ENCODE peak calls at places on chromosomes 7 and 10, in nine cellular contexts. J, K, U, N, X, A, I, W and G are unnamed samples.

GRCh38 chr10:52387744-52388143 is 73.7 kb downstream of the DKK1 start:
- DNase-seq in J (no peak), K (no peak), U (no peak), N (no peak), X (no peak), A (no peak), I (peak; percentile 8), W (peak; percentile 23), G (no peak)

GRCh38 chr7:23347682-23348180 is 48.6 kb downstream of the MALSU1 start:
- DNase-seq in J (no peak), K (no peak), U (peak; percentile 85), N (peak; percentile 53), X (no peak), A (no peak), I (peak; percentile 84), W (no peak), G (no peak)

GRCh38 chr7:36787933-36788378 is 63.7 kb upstream of the AOAH start:
- DNase-seq in J (no peak), K (no peak), U (no peak), N (no peak), X (no peak), A (no peak), I (no peak), W (no peak), G (no peak)

GRCh38 chr10:6393168-6393567 is 186.9 kb downstream of the PRKCQ start:
- DNase-seq in J (no peak), K (no peak), U (no peak), N (no peak), X (no peak), A (no peak), I (no peak), W (no peak), G (no peak)

GRCh38 chr7:110502893-110503465 is 587.9 kb upstream of the LRRN3 start:
- DNase-seq in J (no peak), K (no peak), U (no peak), N (no peak), X (no peak), A (no peak), I (peak; percentile 0), W (no peak), G (no peak)

GRCh38 chr10:6716521-6716920 is 136.4 kb upstream of the PRKCQ start:
- DNase-seq in J (no peak), K (no peak), U (peak; percentile 54), N (no peak), X (no peak), A (no peak), I (no peak), W (no peak), G (no peak)

GRCh38 chr10:95706990-95707389 is 13.3 kb upstream of the TCTN3 start:
- DNase-seq in J (no peak), K (no peak), U (no peak), N (no peak), X (no peak), A (no peak), I (no peak), W (no peak), G (no peak)

GRCh38 chr7:105797652-105798051 is 78.7 kb downstream of the ATXN7L1 start:
- DNase-seq in J (no peak), K (no peak), U (no peak), N (no peak), X (no peak), A (no peak), I (no peak), W (no peak), G (no peak)

GRCh38 chr7:155066417-155066950 is 3.6 kb upstream of the HTR5A start:
- DNase-seq in J (peak; percentile 10), K (no peak), U (peak; percentile 65), N (peak; percentile 90), X (peak; percentile 58), A (no peak), I (peak; percentile 68), W (no peak), G (peak; percentile 17)

GRCh38 chr7:37489703-37490102 is 41.0 kb upstream of the ELMO1 start:
- DNase-seq in J (no peak), K (no peak), U (no peak), N (no peak), X (no peak), A (no peak), I (no peak), W (no peak), G (no peak)